ENCODE peak calls at places on chromosome 1, in six cellular contexts. Z is T-helper 9 cell; Y is Caki2; H is stimulated activated CD4-positive, alpha-beta T cell treated with anti-CD3 and anti-CD28 coated beads, TNF-alpha, amount 100 ng/mL, for 4 hours; D is T-helper 1 cell; S is effector memory CD4-positive, alpha-beta T cell. G is an unnamed sample.

GRCh38 chr1:170545476-170545875 is 13.5 kb downstream of the GORAB start:
- DNase-seq in Z (no peak), Y (peak), H (no peak), D (no peak), S (no peak), G (peak)

GRCh38 chr1:214902636-214903320 is 179.8 kb upstream of the KCNK2 start:
- DNase-seq in Z (no peak), Y (peak), H (no peak), D (no peak), S (no peak), G (peak)

GRCh38 chr1:167905182-167905581 is 8.8 kb downstream of the ADCY10 start:
- DNase-seq in Z (no peak), Y (no peak), H (no peak), D (no peak), S (no peak), G (no peak)

GRCh38 chr1:152440635-152441471 is 26.8 kb upstream of the CRNN start:
- DNase-seq in Z (peak), Y (peak), H (peak), D (peak), S (peak), G (peak)

GRCh38 chr1:204409111-204409510 is 2.5 kb downstream of the PPP1R15B start:
- DNase-seq in Z (no peak), Y (no peak), H (no peak), D (no peak), S (no peak), G (no peak)

GRCh38 chr1:224542783-224543440 is 73.2 kb upstream of the CNIH3 start:
- DNase-seq in Z (no peak), Y (peak), H (no peak), D (no peak), S (no peak), G (peak)

GRCh38 chr1:69991644-69992043 is 213.7 kb downstream of the LRRC40 start:
- DNase-seq in Z (no peak), Y (no peak), H (no peak), D (no peak), S (no peak), G (no peak)

GRCh38 chr1:219416598-219417238 is 196.2 kb downstream of the ZC3H11B start:
- DNase-seq in Z (peak), Y (peak), H (peak), D (no peak), S (peak), G (peak)

GRCh38 chr1:110605901-110606783 is at the start of gene KCNA2:
- DNase-seq in Z (no peak), Y (no peak), H (no peak), D (no peak), S (no peak), G (peak)

GRCh38 chr1:63674238-63674864 is 81.1 kb downstream of the PGM1 start:
- DNase-seq in Z (no peak), Y (peak), H (no peak), D (no peak), S (no peak), G (peak)

GRCh38 chr1:216388558-216388957 is 34.7 kb downstream of the USH2A start:
- DNase-seq in Z (no peak), Y (no peak), H (no peak), D (no peak), S (no peak), G (no peak)

GRCh38 chr1:53511933-53512806 is 53.0 kb downstream of the DMRTB1 start:
- DNase-seq in Z (no peak), Y (peak), H (no peak), D (no peak), S (no peak), G (peak)

GRCh38 chr1:161725888-161726630 is 4.7 kb downstream of the FCRLB start:
- DNase-seq in Z (peak), Y (peak), H (peak), D (peak), S (peak), G (peak)